ENCODE peak calls at places on chromosomes 6 and 20, in four cellular contexts. X is OCI-LY7, T is cardiac muscle cell, A is right cardiac atrium. C is an unnamed sample.

GRCh38 chr6:81962198-81962597 is 209.7 kb upstream of the TENT5A start:
- DNase-seq in X (no peak), A (no peak), T (no peak), C (no peak)

GRCh38 chr20:3940905-3941304 is 51.7 kb downstream of the PANK2 start:
- DNase-seq in X (no peak), T (no peak), A (no peak), C (no peak)

GRCh38 chr6:26383624-26384417 is 913 bp downstream of the BTN2A2 start:
- DNase-seq in A (peak; percentile 32), T (peak; percentile 9), X (peak; percentile 44), C (peak; percentile 22)

GRCh38 chr6:101114703-101115102 is 233.6 kb upstream of the ASCC3 start:
- DNase-seq in A (no peak), X (peak; percentile 19), T (peak; percentile 53), C (no peak)

GRCh38 chr6:91713911-91714310 is 1127.0 kb upstream of the MAP3K7 start:
- DNase-seq in T (no peak), A (no peak), X (no peak), C (no peak)

GRCh38 chr6:24566020-24566752 is 71.4 kb downstream of the ALDH5A1 start:
- DNase-seq in A (no peak), X (no peak), T (no peak), C (no peak)

GRCh38 chr6:158292016-158292415 is 20.2 kb upstream of the TULP4 start:
- DNase-seq in T (no peak), X (no peak), A (no peak), C (no peak)

GRCh38 chr6:168778201-168778600 is 337.2 kb downstream of the SMOC2 start:
- DNase-seq in X (no peak), A (peak; percentile 73), T (no peak), C (peak; percentile 84)

GRCh38 chr6:38452816-38453215 is 186.9 kb downstream of the BTBD9 start:
- DNase-seq in A (no peak), X (no peak), T (no peak), C (no peak)

GRCh38 chr6:166955121-166955864 is 1.1 kb downstream of the RNASET2 start:
- DNase-seq in A (no peak), X (peak; percentile 84), T (peak; percentile 32), C (no peak)

GRCh38 chr6:71621918-71622519 is 264.3 kb upstream of the RIMS1 start:
- DNase-seq in X (peak; percentile 4), T (peak; percentile 43), A (no peak), C (no peak)

GRCh38 chr6:167272156-167272555 is 19.0 kb upstream of the UNC93A start:
- DNase-seq in A (no peak), T (no peak), X (no peak), C (no peak)

GRCh38 chr6:74879234-74879633 is 326.6 kb downstream of the COL12A1 start:
- DNase-seq in X (no peak), T (no peak), A (no peak), C (peak; percentile 27)

GRCh38 chr20:19773471-19773870 is 15.4 kb downstream of the RIN2 start:
- DNase-seq in X (no peak), A (no peak), T (no peak), C (no peak)

GRCh38 chr6:126650931-126651330 is 311.0 kb downstream of the CENPW start:
- DNase-seq in T (no peak), A (no peak), X (no peak), C (no peak)

GRCh38 chr6:18654821-18655220 is 267.7 kb downstream of the RNF144B start:
- DNase-seq in A (no peak), T (no peak), X (no peak), C (no peak)

GRCh38 chr6:3644613-3645012 is 106.9 kb downstream of the PXDC1 start:
- DNase-seq in T (no peak), A (no peak), X (no peak), C (no peak)

GRCh38 chr6:32852018-32852843 is 1.3 kb downstream of the TAP1 start:
- DNase-seq in A (peak; percentile 65), T (no peak), X (no peak), C (peak; percentile 48)

GRCh38 chr20:25353368-25353753 is 37.3 kb downstream of the ABHD12 start:
- DNase-seq in A (no peak), T (no peak), X (no peak), C (no peak)

GRCh38 chr6:41051873-41052272 is 1.1 kb upstream of the APOBEC2 start:
- DNase-seq in T (no peak), A (no peak), X (peak; percentile 62), C (no peak)

GRCh38 chr20:50610212-50610718 is 81.1 kb downstream of the RIPOR3 start:
- DNase-seq in X (peak; percentile 36), A (peak; percentile 17), T (no peak), C (no peak)

GRCh38 chr6:82017316-82017715 is 230.2 kb downstream of the IBTK start:
- DNase-seq in A (no peak), X (no peak), T (peak; percentile 11), C (peak; percentile 76)

GRCh38 chr6:28683945-28684538 is 158.4 kb downstream of the GPX5 start:
- DNase-seq in A (no peak), T (peak; percentile 59), X (peak; percentile 65), C (no peak)

GRCh38 chr20:47574616-47575401 is 73.1 kb downstream of the NCOA3 start:
- DNase-seq in A (no peak), T (peak; percentile 23), X (peak; percentile 83), C (no peak)

GRCh38 chr6:137933696-137934095 is 66.6 kb downstream of the TNFAIP3 start:
- DNase-seq in X (no peak), A (peak; percentile 56), T (no peak), C (peak; percentile 26)

GRCh38 chr6:5501837-5502236 is 240.5 kb downstream of the FARS2 start:
- DNase-seq in A (no peak), T (peak; percentile 36), X (no peak), C (no peak)

GRCh38 chr6:1315201-1315559 is 3.3 kb downstream of the FOXQ1 start:
- DNase-seq in X (no peak), T (no peak), A (no peak), C (no peak)

GRCh38 chr6:1317302-1317815 is 5.5 kb downstream of the FOXQ1 start:
- DNase-seq in A (peak; percentile 62), T (no peak), X (no peak), C (no peak)

GRCh38 chr6:1316482-1317220 is 4.8 kb downstream of the FOXQ1 start:
- DNase-seq in A (no peak), T (peak; percentile 42), X (no peak), C (no peak)

GRCh38 chr6:1314617-1315016 is 2.7 kb downstream of the FOXQ1 start:
- DNase-seq in X (no peak), T (no peak), A (no peak), C (no peak)

GRCh38 chr6:1315560-1316386 is 3.9 kb downstream of the FOXQ1 start:
- DNase-seq in A (no peak), T (no peak), X (no peak), C (no peak)
- H3K4me3 ChIP-seq in A (peak overlapping the region; percentile 77), T (no peak overlapping the region), X (no peak overlapping the region), C (peak overlapping the region; percentile 31)

GRCh38 chr20:48709744-48710143 is 118.1 kb downstream of the PREX1 start:
- DNase-seq in T (no peak), A (no peak), X (no peak), C (no peak)
- H3K4me1 ChIP-seq in T (no peaks in the 10 kb centered on the region), A (peaks cover 2% of the 10 kb centered on the region), X (peaks cover 5% of the 10 kb centered on the region), C (no peaks in the 10 kb centered on the region)

DNA sequence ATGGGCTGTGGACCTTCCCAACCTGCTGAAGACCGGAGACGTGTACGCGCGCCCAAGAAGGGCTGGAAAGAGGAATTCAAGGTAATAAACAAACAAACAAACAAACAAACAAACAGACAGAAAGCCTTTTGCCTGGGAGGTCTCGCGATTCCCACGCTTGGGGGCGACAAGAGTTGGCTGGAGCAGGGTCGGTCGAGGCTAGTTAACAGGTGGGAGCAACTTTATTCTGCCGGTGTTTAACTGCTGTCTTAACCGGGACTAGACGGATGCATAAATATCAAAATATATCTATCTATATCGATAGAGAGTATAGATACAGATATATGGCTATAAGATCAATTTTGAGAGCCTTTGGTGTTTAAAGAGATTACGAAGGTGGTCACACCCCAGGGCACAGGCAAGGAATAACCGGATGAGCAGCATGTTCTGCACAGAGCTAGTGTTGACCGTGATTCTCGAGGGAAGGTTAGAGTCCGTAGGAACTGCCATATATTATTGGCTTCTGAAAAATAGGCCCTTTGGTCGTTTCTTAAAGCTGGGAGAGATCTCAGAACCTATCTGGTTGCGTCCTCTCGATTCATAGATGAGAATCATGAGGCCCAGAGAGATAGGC is 514 bp downstream of the STMND1 start:
- DNase-seq in T (no peak), X (no peak), A (no peak), C (no peak)
- H3K4me3 ChIP-seq in T (peak overlapping the region; percentile 34), X (no peak overlapping the region), A (peak overlapping the region; percentile 50), C (peak overlapping the region; percentile 18)

DNA sequence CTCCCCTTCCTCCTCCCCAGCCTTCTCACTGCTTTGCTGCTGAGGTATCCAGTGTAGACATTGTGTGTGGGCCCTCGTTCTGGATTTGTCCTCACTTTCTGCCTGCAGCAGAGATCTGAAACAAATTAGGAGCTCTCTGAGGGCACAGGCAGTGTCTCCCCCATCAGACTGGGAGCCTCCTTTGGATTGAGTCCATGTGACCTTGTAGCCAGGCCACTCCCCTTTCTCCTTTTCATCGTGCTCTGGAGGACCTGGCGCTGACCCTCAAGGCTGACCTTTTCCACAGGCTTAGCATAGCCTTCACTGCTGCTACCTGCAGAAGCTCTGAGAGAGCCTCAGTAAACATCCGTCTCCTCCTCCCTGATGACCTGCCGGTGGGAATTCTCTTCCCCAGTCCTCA is 26.2 kb downstream of the VEGFA start:
- DNase-seq in X (no peak), A (no peak), T (no peak), C (no peak)
- H3K4me1 ChIP-seq in X (no peaks in the 10 kb centered on the region), A (peaks cover 4% of the 10 kb centered on the region), T (peaks cover 54% of the 10 kb centered on the region), C (no peaks in the 10 kb centered on the region)